ENCODE peak calls at places on chromosome 9, in four cellular contexts. J, Z, Y and S are unnamed samples.

GRCh38 chr9:89274838-89275237 is 36.2 kb upstream of the CKS2 start:
- DNase-seq in J (peak), Z (no peak), Y (no peak), S (no peak)

GRCh38 chr9:107455461-107456155 is 34.0 kb downstream of the KLF4 start:
- DNase-seq in J (no peak), Z (no peak), Y (no peak), S (no peak)

GRCh38 chr9:135344915-135345500 is 134.6 kb upstream of the PPP1R26 start:
- DNase-seq in J (no peak), Z (no peak), Y (peak), S (no peak)

GRCh38 chr9:137694962-137695875 is 76.4 kb downstream of the EHMT1 start:
- DNase-seq in J (no peak), Z (peak), Y (peak), S (no peak)

GRCh38 chr9:76414656-76415055 is 20.4 kb upstream of the RFK start:
- DNase-seq in J (no peak), Z (no peak), Y (no peak), S (no peak)

GRCh38 chr9:13939129-13939528 is 374.8 kb downstream of the NFIB start:
- DNase-seq in J (peak), Z (no peak), Y (no peak), S (no peak)

GRCh38 chr9:29160763-29161353 is 1587.6 kb upstream of the C9orf72 start:
- DNase-seq in J (no peak), Z (no peak), Y (no peak), S (no peak)

GRCh38 chr9:35729700-35730485 is 2.1 kb downstream of the TLN1 start:
- DNase-seq in J (peak), Z (peak), Y (peak), S (no peak)

GRCh38 chr9:70589571-70590263 is 175.3 kb upstream of the KLF9 start:
- DNase-seq in J (peak), Z (no peak), Y (no peak), S (no peak)

GRCh38 chr9:121455527-121456239 is 44.0 kb downstream of the GGTA1 start:
- DNase-seq in J (no peak), Z (no peak), Y (no peak), S (no peak)

GRCh38 chr9:111016046-111017026 is 21.9 kb downstream of the LPAR1 start:
- DNase-seq in J (no peak), Z (no peak), Y (no peak), S (no peak)

GRCh38 chr9:94084314-94084713 is at the start of gene PTPDC1:
- DNase-seq in J (peak), Z (peak), Y (no peak), S (no peak)

GRCh38 chr9:34553511-34554021 is 30.8 kb upstream of the ENHO start:
- DNase-seq in J (no peak), Z (peak), Y (no peak), S (no peak)

GRCh38 chr9:86122309-86122708 is 23.0 kb upstream of the GOLM1 start:
- DNase-seq in J (no peak), Z (no peak), Y (no peak), S (no peak)

GRCh38 chr9:93699650-93700049 is 123.3 kb downstream of the PHF2 start:
- DNase-seq in J (no peak), Z (no peak), Y (no peak), S (no peak)

GRCh38 chr9:115540091-115540490 is 422.1 kb upstream of the TNC start:
- DNase-seq in J (no peak), Z (no peak), Y (no peak), S (no peak)

GRCh38 chr9:90002299-90003045 is 397.7 kb downstream of the GADD45G start:
- DNase-seq in J (no peak), Z (no peak), Y (no peak), S (no peak)

GRCh38 chr9:18791074-18791473 is 241.9 kb downstream of the SAXO1 start:
- DNase-seq in J (no peak), Z (peak), Y (no peak), S (no peak)

GRCh38 chr9:81113408-81114124 is 575.8 kb downstream of the TLE1 start:
- DNase-seq in J (no peak), Z (no peak), Y (no peak), S (no peak)

GRCh38 chr9:129685220-129685932 is 19.9 kb downstream of the PRRX2 start:
- DNase-seq in J (no peak), Z (no peak), Y (no peak), S (no peak)

GRCh38 chr9:10366171-10366779 is 246.5 kb downstream of the PTPRD start:
- DNase-seq in J (no peak), Z (no peak), Y (no peak), S (no peak)

GRCh38 chr9:22136446-22137140 is 127.5 kb upstream of the CDKN2B start:
- DNase-seq in J (peak), Z (no peak), Y (no peak), S (no peak)

GRCh38 chr9:13141629-13142028 is 137.9 kb downstream of the MPDZ start:
- DNase-seq in J (no peak), Z (no peak), Y (no peak), S (no peak)

GRCh38 chr9:37309136-37309535 is 113.4 kb upstream of the GRHPR start:
- DNase-seq in J (no peak), Z (no peak), Y (no peak), S (no peak)

GRCh38 chr9:15622596-15622995 is 69.8 kb downstream of the CCDC171 start:
- DNase-seq in J (no peak), Z (no peak), Y (no peak), S (no peak)

GRCh38 chr9:97808972-97809371 is 44.1 kb upstream of the FOXE1 start:
- DNase-seq in J (no peak), Z (no peak), Y (no peak), S (no peak)

GRCh38 chr9:88998911-88999310 is 7.6 kb downstream of the S1PR3 start:
- DNase-seq in J (no peak), Z (peak), Y (peak), S (peak)

GRCh38 chr9:7912037-7912535 is 112.5 kb upstream of the DMAC1 start:
- DNase-seq in J (no peak), Z (no peak), Y (no peak), S (no peak)

DNA sequence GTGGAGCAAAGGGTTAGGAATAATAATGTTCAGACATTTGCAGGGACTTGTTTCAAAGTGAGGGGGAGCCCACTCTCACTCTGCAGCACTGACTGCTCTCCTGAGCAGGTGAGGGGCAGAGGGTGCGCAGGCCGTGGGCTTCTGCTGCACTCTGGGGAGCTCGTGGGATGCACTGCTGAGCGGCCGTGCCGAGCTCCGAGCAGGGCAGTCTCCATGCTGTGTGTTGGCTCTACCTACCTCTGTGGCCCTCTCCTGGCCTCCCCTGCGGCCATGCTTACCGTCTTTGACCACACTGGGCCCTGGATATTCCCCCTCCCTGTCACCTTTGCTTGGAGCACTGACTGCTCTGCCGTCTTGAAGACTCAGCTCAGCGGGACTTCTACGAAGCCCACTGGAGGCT is 33.7 kb downstream of the CRB2 start:
- DNase-seq in J (no peak), Z (no peak), Y (no peak), S (no peak)
- TF ChIP-seq CTCF in J (no peak), Z (no peak), Y (no peak), S (no peak)

GRCh38 chr9:127396808-127397721 is at the start of gene SLC2A8:
- DNase-seq in J (peak), Z (peak), Y (peak), S (peak)
- TF ChIP-seq CTCF in J (peak), Z (peak), Y (peak), S (peak)

GRCh38 chr9:128048663-128049062 is 18.5 kb downstream of the NAIF1 start:
- DNase-seq in J (no peak), Z (no peak), Y (no peak), S (no peak)

GRCh38 chr9:128045876-128046275 is 21.2 kb downstream of the NAIF1 start:
- DNase-seq in J (no peak), Z (no peak), Y (no peak), S (no peak)

GRCh38 chr9:128043467-128043868 is 23.7 kb downstream of the NAIF1 start:
- DNase-seq in J (no peak), Z (peak), Y (no peak), S (no peak)

GRCh38 chr9:128049788-128050187 is 17.3 kb downstream of the NAIF1 start:
- DNase-seq in J (no peak), Z (no peak), Y (no peak), S (no peak)

DNA sequence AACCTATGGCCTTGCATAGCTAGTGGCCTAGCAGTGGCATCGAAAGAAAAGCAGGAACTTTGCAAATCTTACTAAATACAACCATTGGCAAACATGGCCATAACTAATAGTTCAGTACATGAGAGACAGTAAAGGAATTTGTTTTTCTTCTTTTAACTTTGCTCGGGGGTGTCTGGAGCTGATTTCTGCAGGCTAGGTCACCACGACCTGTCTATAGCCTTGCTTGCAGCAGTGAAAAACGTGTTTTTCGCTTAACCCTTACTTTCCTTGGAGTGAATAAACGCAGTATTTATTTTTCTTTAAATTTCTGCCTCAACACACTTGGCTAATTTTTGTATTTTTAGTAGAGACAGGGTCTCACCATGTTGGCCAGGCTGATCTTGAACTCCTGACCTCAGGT is 19.9 kb downstream of the NAIF1 start:
- DNase-seq in J (no peak), Z (no peak), Y (no peak), S (no peak)
- TF ChIP-seq CTCF in J (no peak), Z (no peak), Y (no peak), S (no peak)

DNA sequence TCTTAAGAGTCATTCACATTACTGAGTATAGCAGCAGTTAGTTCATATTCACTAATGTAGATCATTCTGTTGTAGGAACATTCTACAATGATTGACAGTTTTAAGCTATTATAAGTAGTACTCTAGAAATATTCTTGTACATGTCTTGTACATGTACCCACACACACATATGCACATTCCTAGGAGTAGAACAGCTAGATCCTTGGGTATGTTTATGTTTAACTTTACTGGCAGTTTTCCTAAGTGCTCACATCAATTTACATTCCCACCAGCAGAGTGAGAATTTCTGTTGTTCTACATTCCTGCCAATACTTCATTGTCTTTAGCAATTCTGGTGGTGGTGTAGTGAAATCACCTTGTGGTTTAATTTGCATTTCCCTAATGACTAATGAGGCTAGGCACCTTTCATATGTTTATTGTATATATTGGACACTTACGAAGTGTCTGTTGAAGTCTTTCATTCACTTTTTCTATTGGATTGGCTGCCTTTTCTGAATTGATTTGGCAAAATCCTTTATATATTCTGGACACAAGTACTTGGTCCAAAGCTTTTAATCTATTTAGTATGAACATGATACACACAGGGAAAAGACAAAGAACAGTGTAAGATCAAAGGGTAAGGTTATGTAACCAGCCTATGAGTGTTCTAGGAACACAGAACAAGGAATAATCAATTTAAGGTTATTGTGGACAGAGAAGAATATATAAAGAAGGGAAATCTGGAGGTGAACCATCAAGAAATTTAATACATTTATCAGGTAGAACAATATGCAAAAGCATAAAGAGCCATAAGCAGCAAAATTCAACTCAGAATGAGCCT is 95.6 kb downstream of the MLLT3 start:
- DNase-seq in J (no peak), Z (no peak), Y (no peak), S (no peak)
- TF ChIP-seq CTCF in J (peak), Z (no peak), Y (no peak), S (no peak)

GRCh38 chr9:73270967-73271722 is 119.5 kb downstream of the ANXA1 start:
- DNase-seq in J (peak), Z (no peak), Y (no peak), S (no peak)

GRCh38 chr9:73264636-73265035 is 113.0 kb downstream of the ANXA1 start:
- DNase-seq in J (no peak), Z (no peak), Y (no peak), S (no peak)

GRCh38 chr9:73265876-73266275 is 114.2 kb downstream of the ANXA1 start:
- DNase-seq in J (no peak), Z (no peak), Y (no peak), S (no peak)

DNA sequence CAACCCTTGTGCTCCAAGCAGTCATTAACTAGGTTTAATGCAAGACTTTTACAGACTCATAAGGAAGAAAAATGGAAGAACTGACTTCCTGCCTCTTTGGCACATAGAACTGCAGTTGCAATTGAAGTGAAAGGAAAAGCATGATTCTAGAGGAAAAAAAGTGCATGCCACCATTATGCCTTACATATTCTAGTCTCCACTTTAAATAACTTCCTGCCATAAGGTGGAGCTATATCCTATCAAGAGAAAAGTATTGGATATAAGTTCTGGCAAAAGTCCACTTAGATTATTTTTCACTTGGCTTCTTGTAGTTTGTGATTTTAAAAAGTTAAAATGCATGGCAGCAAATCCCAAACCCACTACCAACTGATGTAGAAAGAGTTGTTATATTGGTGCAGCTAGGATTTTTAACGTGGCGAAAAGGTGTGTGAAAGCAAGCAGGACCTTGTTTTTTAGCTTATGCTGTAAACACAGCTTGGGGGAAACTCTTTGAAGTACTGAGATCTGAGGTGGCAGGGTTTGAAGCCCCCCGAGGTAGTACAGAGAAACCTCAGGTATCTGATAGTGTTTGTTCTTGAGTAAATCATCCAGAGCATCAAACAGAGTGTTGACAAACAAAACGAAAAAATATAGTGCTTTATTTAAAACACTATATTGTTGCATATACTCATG is 117.9 kb downstream of the ANXA1 start:
- DNase-seq in J (no peak), Z (no peak), Y (no peak), S (no peak)
- TF ChIP-seq CTCF in J (no peak), Z (no peak), Y (no peak), S (peak)

DNA sequence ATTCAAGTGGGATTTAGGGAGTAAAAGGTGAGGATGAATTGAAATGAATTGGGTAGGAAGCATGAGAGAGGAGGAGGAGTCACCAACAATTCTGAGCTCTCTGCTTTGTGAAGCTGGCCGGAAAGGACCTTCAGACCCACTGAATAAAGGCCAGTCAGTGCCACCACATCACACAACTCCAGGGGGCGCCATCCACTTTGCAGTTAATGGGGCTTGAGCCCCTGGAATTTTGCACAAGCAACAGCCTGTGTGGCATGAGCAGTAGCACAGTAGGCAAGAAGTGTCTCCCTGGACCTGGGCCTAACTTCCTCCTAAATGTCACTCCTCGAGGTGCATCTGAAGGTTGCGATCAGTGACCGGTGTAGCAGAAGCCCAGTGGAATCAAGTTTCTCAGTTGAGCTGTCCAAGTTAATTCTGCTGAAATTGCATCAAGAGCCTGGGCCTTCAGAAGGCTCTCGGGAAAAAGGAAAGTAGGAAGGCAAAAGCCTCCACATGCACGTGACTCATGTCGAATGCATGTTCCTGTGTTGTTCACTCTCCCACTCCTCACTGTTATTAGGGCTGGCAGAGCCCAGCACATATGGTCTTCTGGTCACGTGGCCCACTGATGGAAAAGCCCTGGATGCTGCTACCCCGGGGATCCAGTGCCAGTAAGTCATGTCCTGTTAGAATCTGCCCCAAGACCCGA is 27.8 kb upstream of the GLIS3 start:
- DNase-seq in J (no peak), Z (no peak), Y (no peak), S (no peak)
- TF ChIP-seq CTCF in J (no peak), Z (no peak), Y (no peak), S (no peak)

GRCh38 chr9:98977813-98978212 is 34.1 kb downstream of the COL15A1 start:
- DNase-seq in J (no peak), Z (no peak), Y (no peak), S (no peak)
- TF ChIP-seq CTCF in J (no peak), Z (no peak), Y (no peak), S (no peak)

GRCh38 chr9:133893191-133893994 is 98.7 kb downstream of the VAV2 start:
- DNase-seq in J (no peak), Z (no peak), Y (no peak), S (no peak)
- TF ChIP-seq CTCF in J (no peak), Z (no peak), Y (no peak), S (no peak)

GRCh38 chr9:75200892-75201470 is 112.7 kb downstream of the OSTF1 start:
- DNase-seq in J (no peak), Z (no peak), Y (no peak), S (no peak)
- TF ChIP-seq CTCF in J (peak), Z (peak), Y (peak), S (peak)